ENCODE peak calls at places on chromosomes 5 and 9, in seven cellular contexts. T is DMS79 treated with DMSO at 0.1 percent for 48 hours; Y is ELR; K is AG08395; N is stimulated activated CD4-positive, alpha-beta T cell treated with anti-CD3 and anti-CD28 coated beads, Interleukin-1b, Interleukin-23, amount 100 ng/mL, for 24 hours; Q is NCI-H510A; W is nephron progenitor cell. H is an unnamed sample.

GRCh38 chr5:131462479-131462878 is 172.6 kb downstream of the RAPGEF6 start:
- DNase-seq in Q (no peak), K (no peak), W (no peak), T (peak), Y (no peak), N (no peak), H (no peak)

GRCh38 chr5:57676228-57677098 is 193.9 kb upstream of the ACTBL2 start:
- DNase-seq in T (no peak), Y (no peak), K (no peak), N (no peak), W (no peak), Q (no peak), H (no peak)

GRCh38 chr5:26482817-26483375 is 555.5 kb downstream of the CDH9 start:
- DNase-seq in Q (peak), Y (peak), K (no peak), N (no peak), W (peak), T (no peak), H (no peak)

GRCh38 chr5:166724284-166724683 is 1567.2 kb upstream of the WWC1 start:
- DNase-seq in Y (no peak), N (no peak), Q (no peak), T (no peak), K (no peak), W (no peak), H (no peak)

GRCh38 chr9:121736147-121736721 is 84.8 kb downstream of the DAB2IP start:
- DNase-seq in K (peak), T (no peak), Q (no peak), N (no peak), W (peak), Y (no peak), H (no peak)

GRCh38 chr9:113573303-113573958 is 109.9 kb downstream of the RGS3 start:
- DNase-seq in W (no peak), N (no peak), T (no peak), Y (no peak), Q (no peak), K (no peak), H (no peak)

GRCh38 chr5:38441730-38442573 is 114.5 kb downstream of the LIFR start:
- DNase-seq in K (peak), W (peak), N (peak), T (peak), Y (peak), Q (peak), H (peak)

GRCh38 chr5:72121052-72121451 is 13.8 kb downstream of the MAP1B start:
- DNase-seq in N (no peak), W (no peak), Y (no peak), Q (no peak), K (no peak), T (peak), H (no peak)

GRCh38 chr5:133843911-133844310 is 124.5 kb downstream of the C5orf15 start:
- DNase-seq in K (no peak), T (no peak), W (no peak), N (no peak), Y (no peak), Q (no peak), H (no peak)

GRCh38 chr9:128540630-128541355 is 11.6 kb upstream of the SPTAN1 start:
- DNase-seq in Q (no peak), W (no peak), Y (no peak), K (no peak), T (no peak), N (no peak), H (no peak)

GRCh38 chr9:107624216-107624948 is 134.8 kb upstream of the KLF4 start:
- DNase-seq in N (no peak), Q (no peak), K (peak), Y (peak), W (no peak), T (no peak), H (peak)

GRCh38 chr5:58918015-58918729 is 335.3 kb downstream of the RAB3C start:
- DNase-seq in N (no peak), T (no peak), Q (no peak), Y (no peak), K (no peak), W (no peak), H (no peak)

GRCh38 chr9:129102095-129102525 is 8.5 kb downstream of the CRAT start:
- DNase-seq in Y (no peak), N (no peak), K (no peak), W (no peak), Q (no peak), T (no peak), H (no peak)